ENCODE peak calls at places on chromosome 20, in seven cellular contexts. P is tibial artery, T is lower leg skin, W is fibroblast of pulmonary artery, G is cardiac fibroblast, V is fibroblast of mammary gland, I is PC-9. Y is an unnamed sample.

GRCh38 chr20:51021067-51022025 is 1.6 kb downstream of the KCNG1 start:
- DNase-seq in P (no peak), T (no peak), W (peak; percentile 38), G (no peak), V (peak; percentile 35), I (no peak), Y (peak; percentile 48)

GRCh38 chr20:45300961-45301360 is 5.7 kb upstream of the RBPJL start:
- DNase-seq in P (no peak), T (no peak), W (peak; percentile 28), G (peak; percentile 24), V (peak; percentile 26), I (no peak), Y (no peak)

GRCh38 chr20:3670511-3670910 is 7.3 kb upstream of the GFRA4 start:
- DNase-seq in P (no peak), T (no peak), W (peak; percentile 31), G (no peak), V (peak; percentile 44), I (no peak), Y (no peak)

GRCh38 chr20:4617019-4617418 is 104.7 kb upstream of the PRND start:
- DNase-seq in P (no peak), T (no peak), W (no peak), G (no peak), V (no peak), I (no peak), Y (no peak)

GRCh38 chr20:11814276-11814675 is 103.4 kb upstream of the BTBD3 start:
- DNase-seq in P (no peak), T (no peak), W (peak; percentile 18), G (no peak), V (peak; percentile 79), I (peak; percentile 56), Y (peak; percentile 71)

GRCh38 chr20:43925786-43926185 is 11.1 kb downstream of the TOX2 start:
- DNase-seq in P (peak; percentile 47), T (no peak), W (peak; percentile 50), G (peak; percentile 62), V (peak; percentile 46), I (no peak), Y (no peak)

GRCh38 chr20:44001667-44002596 is 87.3 kb downstream of the TOX2 start:
- DNase-seq in P (no peak), T (no peak), W (no peak), G (no peak), V (no peak), I (no peak), Y (no peak)

GRCh38 chr20:5168582-5169396 is 42.0 kb downstream of the CDS2 start:
- DNase-seq in P (no peak), T (no peak), W (peak; percentile 52), G (peak; percentile 54), V (peak; percentile 47), I (peak; percentile 48), Y (peak; percentile 70)

GRCh38 chr20:54624701-54625472 is 149.5 kb downstream of the DOK5 start:
- DNase-seq in P (no peak), T (no peak), W (peak; percentile 48), G (peak; percentile 55), V (no peak), I (no peak), Y (peak; percentile 18)

GRCh38 chr20:53146201-53146891 is 174.2 kb downstream of the TSHZ2 start:
- DNase-seq in P (no peak), T (no peak), W (no peak), G (no peak), V (no peak), I (no peak), Y (no peak)

GRCh38 chr20:64064145-64064698 is 1.2 kb downstream of the TCEA2 start:
- DNase-seq in P (no peak), T (no peak), W (no peak), G (no peak), V (peak; percentile 71), I (peak; percentile 60), Y (peak; percentile 45)

GRCh38 chr20:64062276-64062595 is 762 bp upstream of the TCEA2 start:
- DNase-seq in P (no peak), T (no peak), W (no peak), G (no peak), V (no peak), I (no peak), Y (no peak)

GRCh38 chr20:64063389-64064144 is 569 bp downstream of the TCEA2 start:
- DNase-seq in P (no peak), T (no peak), W (no peak), G (no peak), V (no peak), I (no peak), Y (no peak)

GRCh38 chr20:64065062-64065972 is 2.3 kb downstream of the TCEA2 start:
- DNase-seq in P (no peak), T (no peak), W (no peak), G (no peak), V (no peak), I (no peak), Y (no peak)

DNA sequence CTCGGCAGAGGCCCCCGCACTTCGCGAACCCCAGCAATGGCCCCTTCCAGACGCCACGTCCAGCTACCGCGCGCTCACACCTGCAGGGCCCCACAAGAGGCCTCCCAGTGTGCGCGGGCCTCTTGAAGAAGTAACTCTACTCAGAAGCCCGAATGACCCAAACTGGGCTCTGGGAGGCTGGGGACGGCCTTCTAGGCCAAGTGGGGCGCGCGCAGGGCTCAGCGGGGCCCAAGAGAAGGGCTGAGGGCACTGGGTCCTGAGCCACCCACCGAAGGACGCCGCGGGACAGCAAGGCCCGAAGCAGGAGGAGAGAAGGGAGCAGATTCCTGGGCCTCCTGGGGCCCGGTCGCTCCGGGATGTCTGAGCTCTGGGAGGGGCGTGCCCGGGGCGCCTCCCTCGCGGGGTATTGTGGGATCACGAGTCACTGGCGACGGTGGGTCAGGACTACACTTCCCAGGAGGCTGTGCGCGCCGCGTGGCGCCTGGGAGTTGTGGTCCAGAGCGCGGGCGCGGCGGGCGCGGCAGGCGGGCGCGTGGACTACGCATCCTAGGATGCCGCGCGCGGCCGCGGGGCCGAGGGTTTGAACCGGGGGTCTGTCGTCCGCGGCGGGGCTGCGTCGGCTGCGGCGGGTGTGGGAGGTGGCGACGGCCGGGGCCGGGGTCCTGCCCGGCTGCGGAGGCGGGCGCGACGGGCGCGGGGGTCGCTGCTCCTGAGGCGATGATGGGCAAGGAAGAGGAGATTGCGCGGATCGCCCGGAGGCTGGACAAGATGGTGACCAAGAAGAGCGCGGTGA is at the start of gene TCEA2:
- DNase-seq in P (peak; percentile 96), T (peak; percentile 97), W (peak; percentile 96), G (peak; percentile 96), V (peak; percentile 95), I (peak; percentile 87), Y (peak; percentile 95)
- H3K4me3 ChIP-seq in P (peak within 1 kb of the TSS; percentile 87), T (peak within 1 kb of the TSS; percentile 61), W (peak within 1 kb of the TSS; percentile 87), G (peak within 1 kb of the TSS; percentile 84), V (peak within 1 kb of the TSS; percentile 75), I (peak within 1 kb of the TSS; percentile 90), Y (peak within 1 kb of the TSS; percentile 80)

DNA sequence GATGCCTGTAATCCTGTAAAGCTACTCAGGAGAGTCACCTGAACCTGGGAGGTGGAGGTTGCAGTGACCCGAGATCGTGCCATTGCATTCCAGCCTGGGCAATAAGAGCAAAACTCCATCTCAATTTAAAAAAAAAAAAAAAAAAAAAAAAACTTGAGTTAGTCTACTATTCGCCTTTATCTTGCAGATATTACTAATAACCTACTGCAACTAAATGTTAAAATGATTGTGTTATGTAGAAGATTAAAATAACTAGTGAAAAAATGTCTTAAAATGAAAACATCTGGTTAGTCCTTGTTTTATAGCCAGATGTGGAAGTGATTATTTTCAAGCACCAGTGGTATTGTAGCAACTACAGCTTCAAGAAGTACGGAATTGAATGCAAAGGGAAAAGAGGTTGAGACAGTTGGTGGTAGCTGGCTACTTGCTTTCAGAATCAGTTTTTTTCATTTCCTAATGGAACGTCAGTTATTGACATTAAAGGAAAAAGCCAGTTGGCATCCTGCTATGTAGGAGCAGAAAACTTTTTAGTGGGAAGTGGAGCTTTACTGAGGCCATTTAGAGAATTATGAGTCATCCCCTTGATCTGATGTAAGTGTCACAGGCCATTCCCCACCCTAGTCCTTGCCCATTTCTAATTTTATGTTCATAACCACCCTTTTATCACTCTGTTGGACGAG is 43.8 kb upstream of the DYNLRB1 start:
- DNase-seq in P (no peak), T (no peak), W (peak; percentile 46), G (peak; percentile 58), V (peak; percentile 74), I (no peak), Y (peak; percentile 59)
- TF ChIP-seq CTCF in P (no peak), T (no peak), W (no peak), G (no peak), V (no peak), I (no peak), Y (no peak)

DNA sequence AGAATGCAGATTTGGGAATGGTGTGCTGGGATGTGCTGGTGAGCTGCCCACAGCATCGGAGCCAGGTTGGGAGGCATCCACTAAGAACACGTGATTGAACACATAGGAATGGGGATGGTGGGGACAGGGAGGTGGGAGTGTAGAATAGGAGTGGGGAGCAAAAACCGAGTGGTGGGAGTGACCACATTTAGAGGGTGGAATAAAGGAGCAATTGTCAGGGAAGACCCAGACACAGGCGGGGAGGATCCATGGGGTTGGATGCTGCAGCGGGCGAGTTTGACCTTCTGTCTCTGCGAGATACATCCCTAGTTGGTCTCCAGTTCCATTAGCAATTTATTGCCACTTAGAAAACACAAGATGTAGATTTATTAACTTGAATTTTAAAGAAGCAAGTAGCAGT is 4.7 kb downstream of the NAA20 start:
- DNase-seq in P (no peak), T (no peak), W (no peak), G (no peak), V (no peak), I (no peak), Y (no peak)
- H3K4me3 ChIP-seq in P (no peak overlapping the region), T (no peak overlapping the region), W (no peak overlapping the region), G (no peak overlapping the region), V (no peak overlapping the region), I (no peak overlapping the region), Y (no peak overlapping the region)

GRCh38 chr20:13784893-13785715 is at the start of the genes ESF1 and NDUFAF5:
- DNase-seq in P (peak; percentile 97), T (peak; percentile 97), W (peak; percentile 98), G (peak; percentile 97), V (peak; percentile 96), I (peak; percentile 93), Y (peak; percentile 97)

GRCh38 chr20:13786143-13786828 is 1.5 kb downstream of the NDUFAF5 start:
- DNase-seq in P (no peak), T (no peak), W (no peak), G (no peak), V (no peak), I (no peak), Y (no peak)

GRCh38 chr20:13783528-13783927 is 1.2 kb downstream of the ESF1 start:
- DNase-seq in P (no peak), T (no peak), W (no peak), G (no peak), V (no peak), I (no peak), Y (no peak)

GRCh38 chr20:13788167-13788834 is 3.5 kb downstream of the NDUFAF5 start:
- DNase-seq in P (peak; percentile 30), T (peak; percentile 27), W (peak; percentile 79), G (peak; percentile 73), V (peak; percentile 72), I (peak; percentile 53), Y (peak; percentile 70)

DNA sequence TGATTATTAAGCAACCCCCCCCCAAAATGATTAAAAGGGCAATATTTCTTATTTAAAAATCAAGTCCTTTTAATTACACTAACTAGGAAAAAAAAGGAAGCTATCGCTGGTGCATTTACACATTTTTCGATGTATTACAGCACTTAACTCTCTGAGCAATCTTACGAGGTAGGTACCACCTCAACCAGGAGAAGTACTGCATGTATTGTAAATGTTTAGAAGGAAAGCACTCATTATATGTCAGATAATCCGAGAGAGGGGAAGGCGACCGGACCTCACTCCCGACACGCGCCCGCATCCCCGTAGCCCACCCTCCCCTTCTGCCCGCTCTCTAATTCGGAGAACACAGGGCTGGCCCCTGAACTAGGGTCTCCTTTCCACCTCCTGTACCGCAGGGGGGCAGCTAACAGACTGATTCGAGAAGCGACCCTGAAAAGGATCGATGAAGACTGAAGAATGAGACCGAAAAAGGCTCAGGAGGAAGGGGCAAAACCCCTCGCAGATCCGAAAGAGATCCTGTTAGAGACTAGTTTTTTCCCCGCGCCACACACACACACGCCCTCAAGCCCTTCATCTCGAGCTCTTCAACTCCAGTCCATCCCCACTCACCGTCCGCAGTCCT is 337 bp downstream of the ESF1 start:
- DNase-seq in P (no peak), T (peak; percentile 17), W (no peak), G (no peak), V (no peak), I (no peak), Y (no peak)
- TF ChIP-seq CTCF in P (no peak), T (no peak), W (no peak), G (no peak), V (no peak), I (no peak), Y (no peak)